ENCODE peak calls at places on chromosomes 5 and 9, in five cellular contexts. D, Q, U, L and F are unnamed samples.

GRCh38 chr9:94929373-94929764 is 202.9 kb downstream of the AOPEP start:
- DNase-seq in D (no peak), Q (no peak), U (no peak), L (no peak), F (no peak)

GRCh38 chr5:78747703-78748359 is 99.3 kb upstream of the LHFPL2 start:
- DNase-seq in D (no peak), Q (no peak), U (no peak), L (no peak), F (no peak)

GRCh38 chr5:176541338-176542134 is 4.3 kb upstream of the RNF44 start:
- DNase-seq in D (peak; percentile 73), Q (peak; percentile 44), U (no peak), L (no peak), F (peak; percentile 83)

GRCh38 chr9:37693265-37693664 is 42.5 kb downstream of the FRMPD1 start:
- DNase-seq in D (no peak), Q (no peak), U (no peak), L (no peak), F (no peak)

GRCh38 chr5:74167206-74167929 is 473.2 kb downstream of the ENC1 start:
- DNase-seq in D (no peak), Q (no peak), U (no peak), L (no peak), F (no peak)

GRCh38 chr9:88590558-88591146 is 55.7 kb downstream of the NXNL2 start:
- DNase-seq in D (no peak), Q (no peak), U (no peak), L (no peak), F (no peak)

GRCh38 chr9:97934321-97935115 is 3.5 kb downstream of the HEMGN start:
- DNase-seq in D (no peak), Q (peak; percentile 12), U (no peak), L (no peak), F (no peak)

GRCh38 chr5:140497897-140498296 is 49.6 kb upstream of the EIF4EBP3 start:
- DNase-seq in D (no peak), Q (no peak), U (no peak), L (no peak), F (no peak)

GRCh38 chr9:95025213-95026170 is 292.0 kb downstream of the FANCC start:
- DNase-seq in D (no peak), Q (peak; percentile 63), U (no peak), L (no peak), F (no peak)

GRCh38 chr5:43078956-43079355 is 38.8 kb upstream of the ANXA2R start:
- DNase-seq in D (no peak), Q (no peak), U (no peak), L (no peak), F (no peak)

GRCh38 chr9:113775714-113776113 is 100.4 kb upstream of the ZNF618 start:
- DNase-seq in D (no peak), Q (no peak), U (no peak), L (no peak), F (no peak)

GRCh38 chr5:32814620-32815019 is 103.5 kb downstream of the NPR3 start:
- DNase-seq in D (no peak), Q (no peak), U (no peak), L (no peak), F (no peak)

GRCh38 chr5:38423536-38424178 is 132.8 kb downstream of the LIFR start:
- DNase-seq in D (no peak), Q (no peak), U (no peak), L (no peak), F (no peak)

GRCh38 chr5:179680780-179681411 is at the start of gene CBY3:
- DNase-seq in D (no peak), Q (no peak), U (no peak), L (no peak), F (no peak)

GRCh38 chr9:135916998-135917397 is 9.7 kb upstream of the CAMSAP1 start:
- DNase-seq in D (no peak), Q (no peak), U (no peak), L (no peak), F (no peak)

GRCh38 chr9:90905079-90905478 is 103.5 kb downstream of the SYK start:
- DNase-seq in D (no peak), Q (no peak), U (no peak), L (no peak), F (no peak)

GRCh38 chr9:70066874-70067273 is 23.2 kb downstream of the MAMDC2 start:
- DNase-seq in D (no peak), Q (no peak), U (no peak), L (no peak), F (no peak)

GRCh38 chr5:138453630-138454029 is 11.6 kb upstream of the EGR1 start:
- DNase-seq in D (no peak), Q (no peak), U (no peak), L (no peak), F (no peak)

GRCh38 chr5:85709728-85710127 is 908.0 kb upstream of the COX7C start:
- DNase-seq in D (no peak), Q (no peak), U (no peak), L (no peak), F (no peak)

GRCh38 chr9:100619194-100619593 is 41.3 kb downstream of the CAVIN4 start:
- DNase-seq in D (no peak), Q (no peak), U (no peak), L (no peak), F (no peak)

GRCh38 chr5:170168797-170169196 is 63.1 kb downstream of the FOXI1 start:
- DNase-seq in D (no peak), Q (no peak), U (no peak), L (no peak), F (no peak)

GRCh38 chr9:136328011-136328621 is 777 bp downstream of the GPSM1 start:
- DNase-seq in D (no peak), Q (no peak), U (no peak), L (no peak), F (no peak)

GRCh38 chr9:114033397-114034103 is 44.5 kb downstream of the AMBP start:
- DNase-seq in D (peak; percentile 8), Q (peak; percentile 54), U (no peak), L (no peak), F (peak; percentile 48)

GRCh38 chr5:144191461-144191860 is 20.8 kb downstream of the KCTD16 start:
- DNase-seq in D (no peak), Q (no peak), U (no peak), L (no peak), F (no peak)

GRCh38 chr5:74632947-74633356 is 7.6 kb downstream of the ENC1 start:
- DNase-seq in D (no peak), Q (no peak), U (no peak), L (no peak), F (no peak)